ENCODE peak calls at places on chromosomes 6 and 20, in seven cellular contexts. One of them, this sample, is unnamed.

GRCh38 chr20:34544109-34544793 is 14.3 kb upstream of the MAP1LC3A start:
- DNase-seq in GM12878: no peak
- DNase-seq in HCT116: no peak
- DNase-seq in HepG2: no peak
- DNase-seq in SK-N-SH: no peak
- DNase-seq in H1: peak
- DNase-seq in K562: no peak
- DNase-seq in this sample: no peak

GRCh38 chr20:38804682-38805501 is 605 bp upstream of the PPP1R16B start:
- DNase-seq in GM12878: peak
- DNase-seq in HCT116: no peak
- DNase-seq in HepG2: no peak
- DNase-seq in SK-N-SH: no peak
- DNase-seq in H1: no peak
- DNase-seq in K562: peak
- DNase-seq in this sample: no peak

GRCh38 chr6:24910850-24911712 is 24.7 kb downstream of the RIPOR2 start:
- DNase-seq in GM12878: no peak
- DNase-seq in HCT116: no peak
- DNase-seq in HepG2: no peak
- DNase-seq in SK-N-SH: peak
- DNase-seq in H1: no peak
- DNase-seq in K562: no peak
- DNase-seq in this sample: peak

GRCh38 chr6:5379647-5380242 is 118.4 kb downstream of the FARS2 start:
- DNase-seq in GM12878: peak
- DNase-seq in HCT116: peak
- DNase-seq in HepG2: peak
- DNase-seq in SK-N-SH: peak
- DNase-seq in H1: peak
- DNase-seq in K562: peak
- DNase-seq in this sample: peak

GRCh38 chr6:53750112-53750511 is 44.7 kb upstream of the LRRC1 start:
- DNase-seq in GM12878: no peak
- DNase-seq in HCT116: no peak
- DNase-seq in HepG2: no peak
- DNase-seq in SK-N-SH: no peak
- DNase-seq in H1: no peak
- DNase-seq in K562: no peak
- DNase-seq in this sample: no peak

GRCh38 chr20:32483351-32484220 is 101.5 kb downstream of the NOL4L start:
- DNase-seq in GM12878: no peak
- DNase-seq in HCT116: peak
- DNase-seq in HepG2: peak
- DNase-seq in SK-N-SH: peak
- DNase-seq in H1: peak
- DNase-seq in K562: no peak
- DNase-seq in this sample: peak

GRCh38 chr6:854405-855073 is 161.6 kb upstream of the EXOC2 start:
- DNase-seq in GM12878: no peak
- DNase-seq in HCT116: no peak
- DNase-seq in HepG2: no peak
- DNase-seq in SK-N-SH: no peak
- DNase-seq in H1: no peak
- DNase-seq in K562: no peak
- DNase-seq in this sample: no peak

GRCh38 chr20:25987073-25987927 is 290.6 kb upstream of the ZNF337 start:
- DNase-seq in GM12878: no peak
- DNase-seq in HCT116: no peak
- DNase-seq in HepG2: no peak
- DNase-seq in SK-N-SH: peak
- DNase-seq in H1: no peak
- DNase-seq in K562: peak
- DNase-seq in this sample: no peak

GRCh38 chr6:134267917-134268361 is 50.0 kb downstream of the SGK1 start:
- DNase-seq in GM12878: no peak
- DNase-seq in HCT116: no peak
- DNase-seq in HepG2: peak
- DNase-seq in SK-N-SH: no peak
- DNase-seq in H1: peak
- DNase-seq in K562: no peak
- DNase-seq in this sample: no peak

GRCh38 chr6:133888931-133889556 is at the start of gene TCF21:
- DNase-seq in GM12878: no peak
- DNase-seq in HCT116: no peak
- DNase-seq in HepG2: no peak
- DNase-seq in SK-N-SH: no peak
- DNase-seq in H1: peak
- DNase-seq in K562: no peak
- DNase-seq in this sample: no peak

GRCh38 chr6:124294572-124294971 is 490.9 kb downstream of the NKAIN2 start:
- DNase-seq in GM12878: no peak
- DNase-seq in HCT116: no peak
- DNase-seq in HepG2: no peak
- DNase-seq in SK-N-SH: no peak
- DNase-seq in H1: no peak
- DNase-seq in K562: no peak
- DNase-seq in this sample: no peak

GRCh38 chr6:11362481-11363018 is 130.1 kb upstream of the NEDD9 start:
- DNase-seq in GM12878: no peak
- DNase-seq in HCT116: no peak
- DNase-seq in HepG2: no peak
- DNase-seq in SK-N-SH: no peak
- DNase-seq in H1: no peak
- DNase-seq in K562: no peak
- DNase-seq in this sample: no peak

GRCh38 chr20:46757754-46758678 is 48.6 kb downstream of the SLC2A10 start:
- DNase-seq in GM12878: peak
- DNase-seq in HCT116: peak
- DNase-seq in HepG2: peak
- DNase-seq in SK-N-SH: peak
- DNase-seq in H1: peak
- DNase-seq in K562: peak
- DNase-seq in this sample: peak

GRCh38 chr6:168905451-168906090 is 348.1 kb downstream of the THBS2 start:
- DNase-seq in GM12878: no peak
- DNase-seq in HCT116: no peak
- DNase-seq in HepG2: no peak
- DNase-seq in SK-N-SH: no peak
- DNase-seq in H1: no peak
- DNase-seq in K562: no peak
- DNase-seq in this sample: no peak

GRCh38 chr6:43798688-43799444 is 28.9 kb downstream of the VEGFA start:
- DNase-seq in GM12878: peak
- DNase-seq in HCT116: peak
- DNase-seq in HepG2: peak
- DNase-seq in SK-N-SH: peak
- DNase-seq in H1: no peak
- DNase-seq in K562: peak
- DNase-seq in this sample: no peak

GRCh38 chr6:139173172-139173571 is 38.3 kb downstream of the HECA start:
- DNase-seq in GM12878: no peak
- DNase-seq in HCT116: no peak
- DNase-seq in HepG2: no peak
- DNase-seq in SK-N-SH: no peak
- DNase-seq in H1: no peak
- DNase-seq in K562: peak
- DNase-seq in this sample: no peak

DNA sequence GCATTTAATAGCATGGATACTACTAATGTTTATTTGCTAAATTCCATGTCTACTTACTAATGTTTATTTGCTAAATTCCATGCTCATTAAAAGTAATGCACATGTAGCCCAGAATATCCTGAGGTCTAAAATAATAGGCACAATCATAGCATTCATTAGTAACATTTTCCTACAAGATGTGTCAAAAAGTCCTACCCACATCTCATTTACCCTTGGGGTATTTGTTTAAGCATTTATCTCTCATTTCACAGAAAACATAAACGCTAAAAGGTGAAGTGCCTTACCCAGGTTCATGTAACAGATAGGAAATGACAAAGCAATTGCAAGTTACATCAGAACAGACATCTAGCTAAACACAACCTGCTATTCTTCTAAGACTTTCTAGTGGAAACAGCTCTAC is 457.1 kb downstream of the HACE1 start:
- DNase-seq in GM12878: no peak
- DNase-seq in HCT116: no peak
- DNase-seq in HepG2: no peak
- DNase-seq in SK-N-SH: no peak
- DNase-seq in H1: no peak
- DNase-seq in K562: no peak
- DNase-seq in this sample: no peak
- TF ChIP-seq JUND in GM12878: no peak
- TF ChIP-seq JUND in HCT116: no peak
- TF ChIP-seq JUND in HepG2: no peak
- TF ChIP-seq JUND in SK-N-SH: no peak
- TF ChIP-seq JUND in H1: no peak
- TF ChIP-seq JUND in K562: no peak
- TF ChIP-seq JUND in this sample: no peak

DNA sequence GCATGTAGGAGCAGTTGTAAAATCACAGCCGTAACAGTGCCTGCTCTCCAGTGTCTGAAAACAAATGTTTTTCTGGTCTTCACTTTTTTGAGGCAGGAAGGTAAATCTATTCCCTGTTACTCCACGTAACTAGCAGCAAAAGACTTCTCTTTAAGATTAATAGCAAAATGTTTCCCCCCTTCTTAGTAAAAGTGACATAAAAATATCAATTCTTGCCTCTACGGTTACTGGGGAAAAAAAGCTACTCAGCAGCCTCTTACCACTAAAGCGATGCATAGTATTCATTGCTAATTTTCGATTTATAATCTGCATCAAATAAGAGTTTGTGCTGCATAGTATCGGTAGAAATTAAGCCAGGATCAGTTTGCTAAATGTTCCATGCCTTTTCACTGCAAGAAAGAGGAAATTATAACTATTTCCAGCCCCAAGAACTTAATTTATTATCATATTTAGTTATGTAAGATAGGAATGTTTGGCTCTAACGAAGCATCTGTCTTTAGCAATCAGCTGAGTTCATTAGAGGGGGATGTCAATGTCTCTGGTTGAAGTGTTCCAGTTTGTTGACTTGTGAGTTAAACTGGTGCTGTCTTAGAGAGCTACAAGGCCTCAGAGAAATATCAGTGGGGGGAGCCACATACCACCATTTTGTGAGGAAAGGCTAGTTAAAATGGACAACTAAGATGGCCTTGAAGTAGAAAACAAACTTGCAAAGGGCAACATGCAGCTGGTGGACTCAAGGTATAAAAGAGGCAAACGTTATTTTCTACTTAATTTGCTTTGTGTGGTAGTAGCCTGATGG is 630 bp upstream of the TSPYL1 start:
- DNase-seq in GM12878: no peak
- DNase-seq in HCT116: no peak
- DNase-seq in HepG2: no peak
- DNase-seq in SK-N-SH: no peak
- DNase-seq in H1: no peak
- DNase-seq in K562: peak
- DNase-seq in this sample: no peak
- TF ChIP-seq JUND in GM12878: no peak
- TF ChIP-seq JUND in HCT116: no peak
- TF ChIP-seq JUND in HepG2: no peak
- TF ChIP-seq JUND in SK-N-SH: no peak
- TF ChIP-seq JUND in H1: no peak
- TF ChIP-seq JUND in K562: no peak
- TF ChIP-seq JUND in this sample: no peak

GRCh38 chr6:2103644-2104523 is 141.5 kb downstream of the GMDS start:
- DNase-seq in GM12878: peak
- DNase-seq in HCT116: peak
- DNase-seq in HepG2: peak
- DNase-seq in SK-N-SH: peak
- DNase-seq in H1: no peak
- DNase-seq in K562: peak
- DNase-seq in this sample: peak
- TF ChIP-seq JUND in GM12878: no peak
- TF ChIP-seq JUND in HCT116: no peak
- TF ChIP-seq JUND in HepG2: no peak
- TF ChIP-seq JUND in SK-N-SH: no peak
- TF ChIP-seq JUND in H1: no peak
- TF ChIP-seq JUND in K562: no peak
- TF ChIP-seq JUND in this sample: no peak

GRCh38 chr20:52193133-52193532 is 1.6 kb upstream of the ZFP64 start:
- DNase-seq in GM12878: no peak
- DNase-seq in HCT116: no peak
- DNase-seq in HepG2: no peak
- DNase-seq in SK-N-SH: no peak
- DNase-seq in H1: no peak
- DNase-seq in K562: no peak
- DNase-seq in this sample: no peak
- TF ChIP-seq JUND in GM12878: no peak
- TF ChIP-seq JUND in HCT116: no peak
- TF ChIP-seq JUND in HepG2: no peak
- TF ChIP-seq JUND in SK-N-SH: no peak
- TF ChIP-seq JUND in H1: no peak
- TF ChIP-seq JUND in K562: no peak
- TF ChIP-seq JUND in this sample: no peak

GRCh38 chr6:33778475-33779121 is 10.3 kb downstream of the LEMD2 start:
- DNase-seq in GM12878: no peak
- DNase-seq in HCT116: no peak
- DNase-seq in HepG2: no peak
- DNase-seq in SK-N-SH: no peak
- DNase-seq in H1: no peak
- DNase-seq in K562: no peak
- DNase-seq in this sample: no peak

GRCh38 chr6:33776186-33776585 is 12.7 kb downstream of the LEMD2 start:
- DNase-seq in GM12878: no peak
- DNase-seq in HCT116: no peak
- DNase-seq in HepG2: no peak
- DNase-seq in SK-N-SH: no peak
- DNase-seq in H1: no peak
- DNase-seq in K562: no peak
- DNase-seq in this sample: no peak

GRCh38 chr6:33776764-33777163 is 12.2 kb downstream of the LEMD2 start:
- DNase-seq in GM12878: no peak
- DNase-seq in HCT116: no peak
- DNase-seq in HepG2: no peak
- DNase-seq in SK-N-SH: no peak
- DNase-seq in H1: no peak
- DNase-seq in K562: no peak
- DNase-seq in this sample: no peak

GRCh38 chr6:33779305-33779704 is 9.6 kb downstream of the LEMD2 start:
- DNase-seq in GM12878: no peak
- DNase-seq in HCT116: no peak
- DNase-seq in HepG2: no peak
- DNase-seq in SK-N-SH: peak
- DNase-seq in H1: no peak
- DNase-seq in K562: peak
- DNase-seq in this sample: no peak

GRCh38 chr6:33777716-33778474 is 11.0 kb downstream of the LEMD2 start:
- DNase-seq in GM12878: no peak
- DNase-seq in HCT116: no peak
- DNase-seq in HepG2: no peak
- DNase-seq in SK-N-SH: no peak
- DNase-seq in H1: no peak
- DNase-seq in K562: no peak
- DNase-seq in this sample: no peak
- TF ChIP-seq JUND in GM12878: no peak
- TF ChIP-seq JUND in HCT116: no peak
- TF ChIP-seq JUND in HepG2: no peak
- TF ChIP-seq JUND in SK-N-SH: no peak
- TF ChIP-seq JUND in H1: no peak
- TF ChIP-seq JUND in K562: no peak
- TF ChIP-seq JUND in this sample: no peak

GRCh38 chr6:30888472-30889137 is 4.3 kb downstream of the DDR1 start:
- DNase-seq in GM12878: no peak
- DNase-seq in HCT116: no peak
- DNase-seq in HepG2: no peak
- DNase-seq in SK-N-SH: peak
- DNase-seq in H1: no peak
- DNase-seq in K562: peak
- DNase-seq in this sample: no peak
- TF ChIP-seq JUND in GM12878: no peak
- TF ChIP-seq JUND in HCT116: no peak
- TF ChIP-seq JUND in HepG2: no peak
- TF ChIP-seq JUND in SK-N-SH: no peak
- TF ChIP-seq JUND in H1: no peak
- TF ChIP-seq JUND in K562: peak
- TF ChIP-seq JUND in this sample: no peak